ENCODE peak calls at places on chromosome 12, in eight cellular contexts. Y is mucosa of descending colon, A is RWPE1, O is brain microvascular endothelial cell, V is H9, X is lung, B is body of pancreas, M is pancreas. S is an unnamed sample.

GRCh38 chr12:47903927-47904646 is 707 bp downstream of the VDR start:
- DNase-seq in V (peak), X (peak), B (peak), M (no peak), A (peak), Y (peak), O (peak), S (peak)

GRCh38 chr12:110029290-110029689 is 19.0 kb downstream of the C12orf76 start:
- DNase-seq in A (no peak), B (no peak), M (no peak), O (no peak), Y (no peak), X (no peak), V (no peak), S (no peak)

GRCh38 chr12:12172106-12172511 is 94.7 kb downstream of the LRP6 start:
- DNase-seq in M (no peak), X (no peak), A (peak), O (peak), Y (no peak), B (peak), V (no peak), S (no peak)

GRCh38 chr12:105466231-105466900 is 135.9 kb downstream of the C12orf75 start:
- DNase-seq in Y (no peak), B (no peak), O (no peak), A (no peak), X (no peak), V (peak), M (no peak), S (no peak)

GRCh38 chr12:80053048-80053790 is 46.1 kb upstream of the OTOGL start:
- DNase-seq in B (peak), M (no peak), A (no peak), O (peak), X (peak), V (no peak), Y (peak), S (peak)

GRCh38 chr12:3061129-3061857 is 15.9 kb upstream of the TSPAN9 start:
- DNase-seq in Y (no peak), B (no peak), X (no peak), M (no peak), A (no peak), O (peak), V (no peak), S (no peak)

GRCh38 chr12:28974166-28974565 is 174.9 kb upstream of the FAR2 start:
- DNase-seq in X (no peak), O (peak), M (no peak), V (no peak), B (no peak), A (no peak), Y (no peak), S (no peak)

GRCh38 chr12:51653431-51653830 is 62.4 kb downstream of the SCN8A start:
- DNase-seq in B (no peak), M (no peak), Y (no peak), O (no peak), A (no peak), X (no peak), V (no peak), S (peak)

DNA sequence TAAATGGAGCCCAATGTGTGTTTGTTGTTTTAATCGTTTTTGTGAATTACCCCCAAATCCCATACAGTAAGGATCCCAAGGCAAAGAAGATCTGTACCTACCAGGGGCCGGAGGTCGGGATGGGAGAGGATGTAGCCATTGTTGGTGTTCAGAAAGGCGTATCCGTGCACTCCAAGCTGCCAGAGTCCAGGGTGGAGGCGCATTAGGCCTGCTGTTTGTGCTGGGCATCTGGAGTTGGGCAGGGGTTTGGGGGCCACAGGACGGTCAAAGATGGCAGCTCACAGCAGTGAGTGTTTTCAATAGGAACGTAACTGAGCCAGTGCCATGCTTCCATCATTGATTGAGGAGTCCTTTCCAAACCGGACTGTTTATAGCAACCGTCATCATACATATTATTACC is 40.2 kb downstream of the CACNA2D4 start:
- DNase-seq in V (no peak), X (peak), B (no peak), Y (no peak), M (no peak), A (no peak), O (no peak), S (no peak)
- TF ChIP-seq CTCF in V (no peak), X (no peak), B (no peak), Y (no peak), M (no peak), A (no peak), O (no peak), S (no peak)

GRCh38 chr12:54136844-54137580 is 51.8 kb downstream of the SMUG1 start:
- DNase-seq in B (no peak), X (no peak), V (no peak), M (no peak), A (no peak), Y (no peak), O (no peak), S (no peak)
- TF ChIP-seq CTCF in B (no peak), X (no peak), V (peak), M (no peak), A (no peak), Y (no peak), O (no peak), S (peak)

GRCh38 chr12:22729898-22730443 is 105.0 kb downstream of the ETNK1 start:
- DNase-seq in Y (no peak), B (no peak), O (peak), X (no peak), M (no peak), V (no peak), A (no peak), S (peak)
- TF ChIP-seq CTCF in Y (no peak), B (no peak), O (no peak), X (no peak), M (no peak), V (no peak), A (no peak), S (no peak)

GRCh38 chr12:120346681-120347080 is 19.1 kb upstream of the PLA2G1B start:
- DNase-seq in M (peak), A (no peak), V (no peak), B (no peak), Y (no peak), X (no peak), O (no peak), S (no peak)
- TF ChIP-seq CTCF in M (no peak), A (no peak), V (peak), B (peak), Y (no peak), X (no peak), O (peak), S (no peak)

GRCh38 chr12:113724703-113725556 is 241.2 kb downstream of the RBM19 start:
- DNase-seq in X (no peak), B (no peak), M (no peak), V (no peak), Y (no peak), O (no peak), A (no peak), S (no peak)
- TF ChIP-seq CTCF in X (no peak), B (no peak), M (no peak), V (no peak), Y (no peak), O (no peak), A (no peak), S (no peak)

DNA sequence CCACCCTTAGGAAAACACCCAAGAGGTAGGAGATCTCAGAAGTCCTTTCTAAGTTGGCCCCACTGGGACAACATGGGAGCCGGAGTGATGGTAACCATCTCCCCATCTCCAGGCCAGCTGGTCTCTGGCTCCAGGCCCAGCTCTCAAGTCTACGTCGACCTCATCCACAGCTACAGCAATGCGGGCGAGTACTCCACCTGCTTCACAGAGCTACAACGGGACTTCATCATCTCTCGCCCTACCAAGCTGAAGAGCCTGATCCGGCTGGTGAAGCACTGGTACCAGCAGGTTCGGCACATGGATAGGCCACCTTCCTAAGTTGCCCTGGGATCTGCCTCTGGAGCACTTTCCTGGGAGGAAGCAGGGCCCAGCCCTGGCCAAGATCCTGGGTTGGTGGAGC is 11.0 kb upstream of the OAS2 start:
- DNase-seq in A (no peak), O (no peak), V (no peak), B (no peak), Y (no peak), M (no peak), X (no peak), S (no peak)
- TF ChIP-seq CTCF in A (no peak), O (no peak), V (no peak), B (no peak), Y (no peak), M (no peak), X (no peak), S (no peak)

DNA sequence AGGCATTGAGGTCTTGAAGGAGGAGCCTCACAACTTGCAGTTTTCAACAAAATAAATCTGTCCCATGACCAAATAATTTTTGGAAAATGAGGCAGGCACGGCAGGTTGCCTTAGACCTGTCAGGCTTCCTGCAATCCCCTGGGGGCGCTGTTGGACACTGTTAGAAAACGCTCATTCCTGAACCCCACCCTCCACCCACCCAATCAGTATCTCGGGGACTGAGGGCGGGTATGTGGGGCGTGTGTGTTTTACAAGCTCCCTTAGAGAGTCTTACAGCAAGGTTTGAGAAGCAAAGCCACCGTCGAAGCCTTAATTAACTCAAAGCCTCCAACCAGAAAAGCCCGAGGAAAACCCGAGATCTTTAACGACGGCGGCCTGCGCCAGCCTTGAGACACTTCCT is 122.8 kb downstream of the GLT1D1 start:
- DNase-seq in V (peak), O (peak), B (no peak), A (no peak), X (peak), Y (no peak), M (no peak), S (no peak)
- TF ChIP-seq CTCF in V (peak), O (peak), B (no peak), A (no peak), X (no peak), Y (no peak), M (no peak), S (no peak)

GRCh38 chr12:56037161-56037560 is 4.6 kb upstream of the RPS26 start:
- DNase-seq in O (no peak), X (no peak), V (no peak), A (no peak), Y (no peak), M (no peak), B (no peak), S (no peak)
- TF ChIP-seq CTCF in O (no peak), X (no peak), V (no peak), A (no peak), Y (no peak), M (no peak), B (no peak), S (no peak)

DNA sequence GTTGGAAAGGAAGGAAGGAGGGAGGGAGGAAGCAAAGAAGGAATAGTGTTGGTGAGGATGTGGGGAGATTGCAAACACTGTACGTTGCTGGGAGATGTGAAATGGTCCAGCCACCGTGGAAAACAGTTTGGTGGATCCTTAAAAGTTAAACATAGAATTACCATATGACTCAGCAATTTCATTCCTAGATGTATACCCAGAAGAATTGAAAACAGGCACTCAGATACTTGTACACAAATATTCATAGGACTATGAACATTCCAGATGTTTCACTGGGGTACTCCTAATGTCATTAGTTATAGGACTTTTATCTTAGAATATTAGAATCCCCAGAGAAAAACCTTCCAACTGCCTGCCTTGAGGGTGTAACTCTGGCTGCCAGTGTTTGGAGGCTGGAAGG is 94.8 kb downstream of the DNAI7 start:
- DNase-seq in O (no peak), M (no peak), X (no peak), A (no peak), V (no peak), B (no peak), Y (no peak), S (no peak)
- TF ChIP-seq CTCF in O (no peak), M (no peak), X (no peak), A (no peak), V (no peak), B (no peak), Y (no peak), S (no peak)

DNA sequence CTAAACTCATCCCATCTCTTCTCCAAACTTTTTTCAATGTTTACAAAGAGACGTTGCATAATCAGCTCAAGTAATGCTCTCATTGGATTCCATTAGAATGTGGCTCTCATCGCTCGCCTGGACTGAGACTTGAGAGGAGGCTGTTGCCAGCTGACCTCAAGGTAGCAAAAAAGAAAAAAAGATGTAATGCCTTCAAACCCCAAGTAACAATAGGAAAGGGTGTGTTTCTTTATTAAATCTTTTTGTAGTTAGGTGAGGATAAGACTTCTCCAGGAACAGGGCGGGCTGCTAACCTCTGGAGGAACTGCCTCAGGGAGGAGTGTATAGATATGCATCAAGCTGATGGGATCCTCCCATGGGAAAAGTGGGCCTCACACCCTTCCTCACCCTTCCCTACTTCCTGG is 956 bp upstream of the PTHLH start:
- DNase-seq in V (no peak), B (no peak), X (no peak), Y (no peak), O (no peak), M (no peak), A (peak), S (no peak)
- TF ChIP-seq CTCF in V (no peak), B (no peak), X (no peak), Y (no peak), O (no peak), M (no peak), A (no peak), S (no peak)